ENCODE peak calls at places on chromosomes 16 and 17, in seven cellular contexts. K is HCT116, Q is H1, V is HepG2, I is GM12878, X is K562, Z is SK-N-SH. C is an unnamed sample.

GRCh38 chr17:17111401-17112393 is 69.4 kb downstream of the MPRIP start:
- DNase-seq in K (no peak), Q (no peak), V (no peak), I (no peak), X (peak), Z (no peak), C (no peak)

GRCh38 chr16:30381351-30382041 is 865 bp downstream of the SEPTIN1 start:
- DNase-seq in K (no peak), Q (no peak), V (no peak), I (no peak), X (peak), Z (no peak), C (no peak)

GRCh38 chr17:8552582-8553320 is 77.8 kb downstream of the MYH10 start:
- DNase-seq in K (no peak), Q (no peak), V (no peak), I (no peak), X (no peak), Z (no peak), C (no peak)

GRCh38 chr17:74085434-74085833 is 118.0 kb upstream of the RPL38 start:
- DNase-seq in K (peak), Q (peak), V (no peak), I (no peak), X (peak), Z (no peak), C (no peak)

GRCh38 chr17:77227461-77228223 is 86.9 kb downstream of the SEC14L1 start:
- DNase-seq in K (no peak), Q (no peak), V (no peak), I (no peak), X (no peak), Z (no peak), C (no peak)

GRCh38 chr16:72195609-72196008 is 23.7 kb upstream of the PMFBP1 start:
- DNase-seq in K (no peak), Q (peak), V (no peak), I (no peak), X (no peak), Z (peak), C (no peak)

GRCh38 chr17:48412841-48413240 is 17.2 kb downstream of the SKAP1 start:
- DNase-seq in K (no peak), Q (no peak), V (no peak), I (no peak), X (no peak), Z (no peak), C (no peak)

GRCh38 chr16:35711435-35711834 is 2252.0 kb downstream of the TP53TG3F start:
- DNase-seq in K (no peak), Q (no peak), V (no peak), I (no peak), X (no peak), Z (no peak), C (no peak)

GRCh38 chr16:69115361-69115760 is 9.9 kb downstream of the HAS3 start:
- DNase-seq in K (no peak), Q (no peak), V (no peak), I (no peak), X (no peak), Z (no peak), C (no peak)

GRCh38 chr16:30458561-30459394 is 13.1 kb upstream of the SEPHS2 start:
- DNase-seq in K (no peak), Q (no peak), V (peak), I (peak), X (no peak), Z (no peak), C (no peak)

GRCh38 chr16:13021996-13022395 is 120.6 kb downstream of the SHISA9 start:
- DNase-seq in K (no peak), Q (no peak), V (no peak), I (no peak), X (no peak), Z (no peak), C (no peak)

GRCh38 chr17:76635039-76635438 is 8.5 kb downstream of the ST6GALNAC1 start:
- DNase-seq in K (no peak), Q (no peak), V (no peak), I (no peak), X (no peak), Z (no peak), C (no peak)

GRCh38 chr16:60031751-60032150 is 1297.6 kb upstream of the GOT2 start:
- DNase-seq in K (no peak), Q (no peak), V (no peak), I (no peak), X (no peak), Z (no peak), C (no peak)

GRCh38 chr17:81132197-81132540 is 33.1 kb upstream of the PVALEF start:
- DNase-seq in K (no peak), Q (no peak), V (no peak), I (no peak), X (no peak), Z (no peak), C (no peak)

GRCh38 chr16:84899414-84899813 is 79.6 kb downstream of the CRISPLD2 start:
- DNase-seq in K (no peak), Q (no peak), V (no peak), I (no peak), X (no peak), Z (no peak), C (no peak)

GRCh38 chr17:2299136-2299535 is 4.4 kb downstream of the SMG6 start:
- DNase-seq in K (no peak), Q (no peak), V (no peak), I (no peak), X (no peak), Z (no peak), C (no peak)

GRCh38 chr16:87877942-87878507 is 8.7 kb upstream of the SLC7A5 start:
- DNase-seq in K (no peak), Q (no peak), V (no peak), I (no peak), X (no peak), Z (no peak), C (peak)

GRCh38 chr16:21702259-21702658 is 38.5 kb downstream of the OTOA start:
- DNase-seq in K (no peak), Q (no peak), V (no peak), I (no peak), X (no peak), Z (no peak), C (no peak)
- TF ChIP-seq JUND in K (no peak), Q (no peak), V (no peak), I (no peak), X (no peak), Z (no peak), C (no peak)

DNA sequence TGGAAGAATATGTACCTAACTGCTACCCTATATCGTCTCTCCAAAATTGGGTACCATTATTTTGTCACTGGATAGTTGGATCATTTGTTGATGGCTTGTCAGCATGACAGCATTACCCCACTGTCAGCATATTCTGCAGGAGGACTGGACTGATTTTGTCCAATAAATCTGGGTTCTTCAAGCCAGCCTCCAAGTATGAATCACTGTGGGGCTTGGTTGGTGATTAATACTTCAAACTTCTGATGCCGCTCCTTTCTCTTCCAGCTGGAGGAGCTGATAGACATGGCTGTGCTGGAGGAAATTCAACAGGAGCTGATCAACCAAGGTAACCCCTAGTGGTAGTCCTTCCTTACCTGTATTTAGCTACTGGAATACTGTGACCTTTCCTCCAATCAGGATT is 2.5 kb downstream of the RPAIN start:
- DNase-seq in K (peak), Q (no peak), V (peak), I (no peak), X (no peak), Z (no peak), C (no peak)
- TF ChIP-seq JUND in K (peak), Q (no peak), V (no peak), I (no peak), X (no peak), Z (peak), C (no peak)

GRCh38 chr17:5272313-5272712 is 9.8 kb upstream of the RABEP1 start:
- DNase-seq in K (no peak), Q (no peak), V (no peak), I (no peak), X (no peak), Z (peak), C (no peak)
- TF ChIP-seq JUND in K (no peak), Q (no peak), V (no peak), I (no peak), X (no peak), Z (no peak), C (no peak)

GRCh38 chr16:57744646-57744903 is 9.0 kb downstream of the KATNB1 start:
- DNase-seq in K (no peak), Q (no peak), V (no peak), I (no peak), X (no peak), Z (no peak), C (no peak)
- TF ChIP-seq JUND in K (no peak), Q (no peak), V (no peak), I (no peak), X (no peak), Z (no peak), C (no peak)

C was measured in T47D.